ENCODE peak calls at places on chromosomes 4 and X, in seven cellular contexts. O is CD8-positive, alpha-beta T cell; J is cardiac fibroblast; G is lower leg skin; L is lower lobe of right lung; E is SK-N-SH; W is Peyer's patch. X is an unnamed sample.

GRCh38 chr4:147363514-147363913 is 117.4 kb upstream of the EDNRA start:
- DNase-seq in O (no peak), J (no peak), G (no peak), L (no peak), E (no peak), W (no peak), X (no peak)

GRCh38 chr4:17707671-17708070 is 73.8 kb downstream of the FAM184B start:
- DNase-seq in O (no peak), J (no peak), G (peak), L (no peak), E (no peak), W (no peak), X (no peak)

GRCh38 chr4:93184093-93184492 is 644.5 kb upstream of the ATOH1 start:
- DNase-seq in O (no peak), J (no peak), G (no peak), L (no peak), E (no peak), W (no peak), X (no peak)

GRCh38 chrX:130001893-130002292 is 19.5 kb downstream of the BCORL1 start:
- DNase-seq in O (no peak), J (no peak), G (no peak), L (no peak), E (no peak), W (no peak), X (no peak)

GRCh38 chr4:7041851-7042696 is 1.1 kb upstream of the TADA2B start:
- DNase-seq in O (no peak), J (no peak), G (peak), L (peak), E (peak), W (peak), X (peak)

GRCh38 chr4:24922416-24922815 is 9.6 kb upstream of the CCDC149 start:
- DNase-seq in O (no peak), J (no peak), G (no peak), L (no peak), E (no peak), W (no peak), X (no peak)

GRCh38 chrX:46882266-46882665 is 30.0 kb upstream of the JADE3 start:
- DNase-seq in O (no peak), J (no peak), G (no peak), L (no peak), E (no peak), W (no peak), X (no peak)

GRCh38 chrX:20479896-20480295 is 213.2 kb upstream of the RPS6KA3 start:
- DNase-seq in O (no peak), J (no peak), G (no peak), L (no peak), E (no peak), W (no peak), X (no peak)

GRCh38 chr4:95889662-95890061 is 49.8 kb downstream of the PDHA2 start:
- DNase-seq in O (no peak), J (peak), G (no peak), L (no peak), E (no peak), W (no peak), X (no peak)

GRCh38 chrX:135893294-135893817 is at the start of the genes CT45A10 and SAGE1:
- DNase-seq in O (no peak), J (no peak), G (no peak), L (no peak), E (no peak), W (no peak), X (no peak)

GRCh38 chrX:71515039-71515398 is 17.9 kb upstream of the OGT start:
- DNase-seq in O (no peak), J (peak), G (no peak), L (no peak), E (no peak), W (no peak), X (no peak)

GRCh38 chr4:88820723-88821368 is 123.2 kb upstream of the NAP1L5 start:
- DNase-seq in O (no peak), J (no peak), G (no peak), L (no peak), E (no peak), W (no peak), X (no peak)

GRCh38 chrX:139202742-139203410 is 327.7 kb upstream of the F9 start:
- DNase-seq in O (no peak), J (no peak), G (no peak), L (no peak), E (no peak), W (no peak), X (peak)

GRCh38 chr4:77194989-77195388 is 38.0 kb downstream of the CCNG2 start:
- DNase-seq in O (no peak), J (no peak), G (no peak), L (no peak), E (no peak), W (no peak), X (no peak)

GRCh38 chrX:6228720-6229119 is at the start of gene NLGN4X:
- DNase-seq in O (no peak), J (no peak), G (no peak), L (no peak), E (peak), W (no peak), X (no peak)

GRCh38 chr4:4439782-4440181 is 52.9 kb downstream of the NSG1 start:
- DNase-seq in O (no peak), J (no peak), G (no peak), L (no peak), E (no peak), W (no peak), X (no peak)

GRCh38 chr4:121370729-121371325 is 10.0 kb downstream of the QRFPR start:
- DNase-seq in O (peak), J (peak), G (no peak), L (no peak), E (peak), W (no peak), X (no peak)

GRCh38 chrX:16290997-16291396 is 123.7 kb downstream of the MAGEB17 start:
- DNase-seq in O (no peak), J (no peak), G (no peak), L (no peak), E (no peak), W (no peak), X (no peak)

GRCh38 chrX:109934935-109935334 is 68.0 kb upstream of the TMEM164 start:
- DNase-seq in O (no peak), J (peak), G (no peak), L (no peak), E (no peak), W (no peak), X (no peak)

GRCh38 chrX:103549920-103550319 is 30.6 kb upstream of the RAB40A start:
- DNase-seq in O (no peak), J (peak), G (no peak), L (no peak), E (no peak), W (no peak), X (no peak)

GRCh38 chrX:135505356-135505755 is 15.1 kb upstream of the INTS6L start:
- DNase-seq in O (no peak), J (no peak), G (no peak), L (no peak), E (no peak), W (no peak), X (no peak)

GRCh38 chr4:40579983-40580382 is 49.7 kb downstream of the RBM47 start:
- DNase-seq in O (no peak), J (peak), G (no peak), L (no peak), E (no peak), W (no peak), X (no peak)

GRCh38 chr4:37188100-37188499 is 56.4 kb upstream of the NWD2 start:
- DNase-seq in O (no peak), J (no peak), G (no peak), L (no peak), E (peak), W (no peak), X (no peak)
- TF ChIP-seq CTCF in O (no peak), J (no peak), G (no peak), L (no peak), E (peak), W (no peak), X (peak)

DNA sequence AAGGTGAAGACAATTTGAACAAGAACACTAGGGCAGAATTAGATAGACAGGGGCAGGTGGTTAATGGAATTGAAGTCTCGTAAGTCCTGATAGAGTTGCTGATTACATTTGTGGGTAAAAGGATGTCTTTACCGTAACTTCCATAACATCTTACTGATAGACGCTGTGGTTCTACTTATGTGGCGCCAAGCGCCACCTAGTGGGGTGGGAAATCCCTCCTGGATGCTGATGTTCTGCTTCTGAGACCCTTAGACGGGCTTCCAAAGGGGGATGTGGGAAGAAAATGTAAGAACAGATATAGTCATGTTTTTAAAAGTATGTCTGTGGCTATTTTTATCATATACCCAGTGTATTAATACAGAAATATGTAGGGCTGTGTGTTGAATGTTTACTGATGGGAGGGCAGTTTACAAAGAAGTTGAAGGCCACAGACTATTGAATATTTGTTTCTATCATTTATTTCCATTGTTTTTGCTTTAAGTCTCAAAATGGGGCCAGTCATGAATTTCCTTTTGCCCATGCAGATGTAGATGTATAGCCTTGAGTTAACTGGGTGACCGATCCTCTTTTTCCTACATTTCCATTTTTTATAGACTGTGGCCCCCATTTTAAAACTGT is 12.2 kb upstream of the TLR8 start:
- DNase-seq in O (peak), J (peak), G (no peak), L (peak), E (peak), W (peak), X (no peak)
- TF ChIP-seq CTCF in O (peak), J (peak), G (no peak), L (peak), E (peak), W (no peak), X (peak)

GRCh38 chrX:10781847-10782530 is 161.6 kb upstream of the MID1 start:
- DNase-seq in O (no peak), J (no peak), G (no peak), L (no peak), E (no peak), W (no peak), X (no peak)

GRCh38 chrX:10783451-10783995 is 163.1 kb upstream of the MID1 start:
- DNase-seq in O (no peak), J (no peak), G (no peak), L (no peak), E (no peak), W (no peak), X (no peak)

DNA sequence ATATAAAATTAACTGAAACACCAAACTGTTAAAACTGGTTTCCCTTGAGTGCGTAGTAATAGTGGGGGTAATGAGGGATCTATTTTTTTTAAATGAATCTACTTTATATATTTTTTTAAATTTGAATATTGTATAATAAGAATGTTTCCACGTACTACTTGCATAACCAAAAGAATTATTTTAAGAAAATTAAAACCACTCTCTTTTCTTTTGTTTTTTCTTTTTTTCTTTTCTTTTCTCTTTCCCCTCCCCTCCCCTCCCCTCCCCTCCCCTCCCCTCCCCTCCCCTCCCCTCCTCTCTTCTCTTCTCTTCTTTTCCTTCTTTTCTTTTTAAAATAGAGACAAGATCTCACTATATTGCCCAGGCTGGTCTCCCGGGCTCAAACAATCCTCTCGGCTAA is 166.9 kb upstream of the MID1 start:
- DNase-seq in O (no peak), J (no peak), G (no peak), L (no peak), E (no peak), W (no peak), X (no peak)
- TF ChIP-seq CTCF in O (no peak), J (no peak), G (no peak), L (no peak), E (no peak), W (no peak), X (no peak)

DNA sequence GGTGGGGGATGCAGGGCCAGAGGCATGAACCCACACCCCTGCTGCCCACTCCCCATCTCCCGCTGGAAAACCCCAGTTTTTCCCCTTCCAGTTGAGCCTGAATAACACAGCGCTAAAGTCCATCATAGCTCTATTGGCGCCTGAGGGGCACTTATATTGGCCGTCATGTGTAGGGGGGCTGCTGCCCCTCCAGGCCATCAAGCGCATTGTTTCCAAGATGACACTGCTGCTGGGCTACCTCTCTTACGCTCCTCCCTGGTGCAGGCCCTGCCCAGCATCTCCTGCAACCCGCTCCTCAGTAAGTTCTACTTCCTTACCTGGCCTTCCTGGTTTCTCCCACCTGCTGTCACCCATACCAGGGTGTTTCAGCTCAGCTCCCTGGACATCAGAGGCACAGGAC is 205.0 kb upstream of the RPL34 start:
- DNase-seq in O (no peak), J (no peak), G (no peak), L (no peak), E (no peak), W (no peak), X (no peak)
- TF ChIP-seq CTCF in O (no peak), J (no peak), G (no peak), L (no peak), E (no peak), W (no peak), X (no peak)

DNA sequence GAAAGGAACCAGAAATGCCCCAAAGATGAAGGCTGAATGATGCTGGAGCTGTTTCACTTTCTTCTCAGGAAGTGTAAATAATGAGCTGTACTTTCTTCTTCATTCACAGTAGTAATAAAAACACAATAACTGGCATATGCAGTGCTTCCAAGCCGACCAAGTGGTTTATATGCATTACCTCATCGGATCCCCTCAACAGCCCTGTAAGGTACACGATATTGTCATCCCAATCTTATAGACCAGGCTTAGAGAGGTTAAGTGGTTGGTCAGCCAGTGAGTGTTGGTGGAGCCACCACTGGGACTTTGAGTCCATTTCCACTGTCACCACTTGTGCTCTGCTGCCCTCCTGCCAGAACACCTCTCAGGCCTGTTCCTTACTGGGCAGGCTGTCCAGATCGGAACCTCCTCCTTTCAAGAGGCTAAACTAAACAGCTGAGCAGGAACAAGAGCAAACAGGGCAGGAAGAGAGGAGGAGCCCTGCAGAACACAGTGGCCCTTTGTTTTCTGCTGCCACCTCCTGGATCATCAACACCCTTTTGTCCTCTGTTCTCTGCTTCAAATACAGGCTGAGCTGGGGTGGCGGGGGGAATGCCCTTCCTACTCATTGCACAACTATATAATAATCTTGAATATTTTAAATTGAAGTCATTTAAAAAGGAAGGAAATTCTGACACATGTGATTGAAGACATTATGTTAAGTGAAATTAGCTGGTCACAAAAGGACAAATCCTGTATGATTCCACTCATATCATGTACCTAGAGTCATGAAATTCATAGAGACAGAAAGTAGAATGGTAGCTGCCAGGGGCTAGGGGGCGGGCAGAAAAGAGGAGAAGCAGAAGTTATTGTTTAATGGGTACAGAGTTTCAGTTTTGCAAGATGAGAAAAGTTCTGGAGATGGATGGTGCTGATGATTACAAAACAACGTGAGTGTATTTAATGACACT is 112.5 kb upstream of the ATP6AP2 start:
- DNase-seq in O (peak), J (peak), G (no peak), L (peak), E (peak), W (peak), X (no peak)
- TF ChIP-seq CTCF in O (no peak), J (peak), G (no peak), L (peak), E (peak), W (no peak), X (peak)

GRCh38 chr4:125676156-125676555 is 361.4 kb downstream of the FAT4 start:
- DNase-seq in O (no peak), J (no peak), G (no peak), L (no peak), E (no peak), W (no peak), X (no peak)
- TF ChIP-seq CTCF in O (no peak), J (no peak), G (no peak), L (no peak), E (no peak), W (no peak), X (no peak)

GRCh38 chr4:127782275-127783025 is at the start of gene HSPA4L:
- DNase-seq in O (peak), J (peak), G (peak), L (peak), E (no peak), W (no peak), X (peak)
- TF ChIP-seq CTCF in O (no peak), J (peak), G (no peak), L (peak), E (peak), W (no peak), X (peak)

GRCh38 chr4:54683616-54684346 is 26.0 kb downstream of the KIT start:
- DNase-seq in O (peak), J (peak), G (no peak), L (no peak), E (no peak), W (peak), X (no peak)
- TF ChIP-seq CTCF in O (peak), J (peak), G (no peak), L (peak), E (peak), W (no peak), X (peak)

DNA sequence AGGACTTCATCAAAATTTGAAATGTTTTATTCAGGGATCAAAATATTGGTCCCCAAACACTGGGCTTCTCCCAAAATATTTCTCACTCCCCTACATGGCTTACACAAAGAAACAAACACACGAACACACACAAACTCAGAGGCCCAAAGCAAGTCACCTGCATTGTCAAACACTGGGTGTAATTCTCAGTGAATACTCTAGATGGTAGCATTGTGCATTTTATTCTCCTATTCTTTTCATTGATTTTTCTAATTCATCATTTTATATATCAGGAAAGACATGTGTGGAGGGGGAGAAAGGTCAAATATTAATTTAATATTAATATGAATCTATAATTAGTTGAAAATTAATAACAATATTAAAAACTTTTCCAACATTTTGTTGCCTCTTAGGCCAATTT is 72.3 kb upstream of the TNMD start:
- DNase-seq in O (no peak), J (peak), G (no peak), L (no peak), E (peak), W (no peak), X (no peak)
- TF ChIP-seq CTCF in O (peak), J (peak), G (no peak), L (peak), E (peak), W (no peak), X (peak)

GRCh38 chr4:130563185-130563890 is 1467.4 kb downstream of the C4orf33 start:
- DNase-seq in O (no peak), J (peak), G (no peak), L (no peak), E (peak), W (no peak), X (peak)
- TF ChIP-seq CTCF in O (no peak), J (peak), G (no peak), L (peak), E (peak), W (no peak), X (peak)